ENCODE peak calls at places on chromosomes 7 and 10, in nine cellular contexts. N is dermis microvascular lymphatic vessel endothelial cell, J is H7, K is GM23338, T is M059J, Q is transverse colon, Z is ACHN, M is iPS DF 6.9, A is HS-5. P is an unnamed sample.

GRCh38 chr7:70229242-70229641 is 631.0 kb downstream of the AUTS2 start:
- DNase-seq in M (no peak), Z (no peak), T (no peak), A (no peak), J (no peak), Q (no peak), K (no peak), N (no peak), P (no peak)

GRCh38 chr10:50561816-50562215 is 61.9 kb downstream of the SGMS1 start:
- DNase-seq in A (no peak), T (no peak), Q (no peak), N (no peak), M (no peak), Z (peak; percentile 43), J (peak; percentile 59), K (peak; percentile 65), P (peak; percentile 49)

GRCh38 chr7:88344956-88345832 is 38.5 kb upstream of the STEAP4 start:
- DNase-seq in Q (peak; percentile 25), M (peak; percentile 20), T (peak; percentile 11), K (peak; percentile 79), N (no peak), A (no peak), Z (peak; percentile 61), J (peak; percentile 16), P (peak; percentile 51)

GRCh38 chr7:28060371-28060950 is 120.1 kb downstream of the JAZF1 start:
- DNase-seq in N (no peak), A (no peak), T (no peak), Q (no peak), M (no peak), K (peak; percentile 68), Z (no peak), J (no peak), P (no peak)

GRCh38 chr7:38628630-38629385 is 2.4 kb downstream of the AMPH start:
- DNase-seq in T (peak; percentile 55), M (no peak), Z (no peak), A (peak; percentile 92), J (no peak), Q (no peak), K (no peak), N (no peak), P (no peak)

GRCh38 chr7:2098056-2098455 is 134.7 kb downstream of the MAD1L1 start:
- DNase-seq in J (no peak), A (no peak), K (no peak), N (no peak), Q (no peak), M (no peak), T (no peak), Z (no peak), P (no peak)

GRCh38 chr7:91459539-91459938 is 195.3 kb downstream of the FZD1 start:
- DNase-seq in K (no peak), N (no peak), M (no peak), A (no peak), Q (no peak), Z (no peak), T (no peak), J (no peak), P (peak; percentile 53)

GRCh38 chr10:119686465-119687191 is 35.4 kb downstream of the BAG3 start:
- DNase-seq in K (peak; percentile 92), N (peak; percentile 73), Z (peak; percentile 78), Q (peak; percentile 82), M (peak; percentile 85), A (peak; percentile 86), J (peak; percentile 77), T (peak; percentile 96), P (peak; percentile 94)

GRCh38 chr7:151275813-151276577 is 27.5 kb upstream of the SMARCD3 start:
- DNase-seq in T (no peak), K (peak; percentile 16), A (no peak), N (no peak), Q (no peak), J (peak; percentile 71), M (no peak), Z (no peak), P (no peak)

P was measured in epithelial cell of esophagus.